ENCODE peak calls at places on chromosome 22, in four cellular contexts. One of them, this sample, is unnamed.

GRCh38 chr22:27378994-27379393 is 422.6 kb downstream of the MN1 start:
- DNase-seq in activated B cell treated with CpG ODN at 0.5 μM for 24 hours: no peak
- DNase-seq in lung: peak
- DNase-seq in RWPE1: no peak
- DNase-seq in this sample: no peak

GRCh38 chr22:23014250-23014649 is 56.1 kb upstream of the GNAZ start:
- DNase-seq in activated B cell treated with CpG ODN at 0.5 μM for 24 hours: no peak
- DNase-seq in lung: no peak
- DNase-seq in RWPE1: no peak
- DNase-seq in this sample: no peak

GRCh38 chr22:44536411-44536810 is 38.4 kb upstream of the RTL6 start:
- DNase-seq in activated B cell treated with CpG ODN at 0.5 μM for 24 hours: no peak
- DNase-seq in lung: no peak
- DNase-seq in RWPE1: no peak
- DNase-seq in this sample: no peak

GRCh38 chr22:19962909-19963806 is 21.5 kb upstream of the TXNRD2 start:
- DNase-seq in activated B cell treated with CpG ODN at 0.5 μM for 24 hours: no peak
- DNase-seq in lung: peak
- DNase-seq in RWPE1: peak
- DNase-seq in this sample: no peak

GRCh38 chr22:44759430-44760310 is 7.3 kb downstream of the ARHGAP8 start:
- DNase-seq in activated B cell treated with CpG ODN at 0.5 μM for 24 hours: no peak
- DNase-seq in lung: no peak
- DNase-seq in RWPE1: no peak
- DNase-seq in this sample: no peak

GRCh38 chr22:48779661-48780596 is 1047.7 kb downstream of the BRD1 start:
- DNase-seq in activated B cell treated with CpG ODN at 0.5 μM for 24 hours: no peak
- DNase-seq in lung: peak
- DNase-seq in RWPE1: no peak
- DNase-seq in this sample: no peak

GRCh38 chr22:46108564-46109473 is 41.5 kb upstream of the PPARA start:
- DNase-seq in activated B cell treated with CpG ODN at 0.5 μM for 24 hours: no peak
- DNase-seq in lung: no peak
- DNase-seq in RWPE1: no peak
- DNase-seq in this sample: no peak

GRCh38 chr22:23837911-23838685 is 708 bp downstream of the DERL3 start:
- DNase-seq in activated B cell treated with CpG ODN at 0.5 μM for 24 hours: no peak
- DNase-seq in lung: no peak
- DNase-seq in RWPE1: no peak
- DNase-seq in this sample: peak

GRCh38 chr22:45594123-45594941 is 77.3 kb upstream of the ATXN10 start:
- DNase-seq in activated B cell treated with CpG ODN at 0.5 μM for 24 hours: no peak
- DNase-seq in lung: no peak
- DNase-seq in RWPE1: no peak
- DNase-seq in this sample: no peak

GRCh38 chr22:45226681-45227186 is 14.0 kb downstream of the KIAA0930 start:
- DNase-seq in activated B cell treated with CpG ODN at 0.5 μM for 24 hours: no peak
- DNase-seq in lung: no peak
- DNase-seq in RWPE1: peak
- DNase-seq in this sample: no peak

GRCh38 chr22:48112687-48113521 is 1350.5 kb downstream of the TBC1D22A start:
- DNase-seq in activated B cell treated with CpG ODN at 0.5 μM for 24 hours: no peak
- DNase-seq in lung: no peak
- DNase-seq in RWPE1: no peak
- DNase-seq in this sample: no peak

GRCh38 chr22:27144345-27144744 is 487.0 kb downstream of the MIAT start:
- DNase-seq in activated B cell treated with CpG ODN at 0.5 μM for 24 hours: no peak
- DNase-seq in lung: no peak
- DNase-seq in RWPE1: no peak
- DNase-seq in this sample: no peak

GRCh38 chr22:19757140-19757984 is 3.2 kb upstream of the TBX1 start:
- DNase-seq in activated B cell treated with CpG ODN at 0.5 μM for 24 hours: no peak
- DNase-seq in lung: no peak
- DNase-seq in RWPE1: no peak
- DNase-seq in this sample: no peak

DNA sequence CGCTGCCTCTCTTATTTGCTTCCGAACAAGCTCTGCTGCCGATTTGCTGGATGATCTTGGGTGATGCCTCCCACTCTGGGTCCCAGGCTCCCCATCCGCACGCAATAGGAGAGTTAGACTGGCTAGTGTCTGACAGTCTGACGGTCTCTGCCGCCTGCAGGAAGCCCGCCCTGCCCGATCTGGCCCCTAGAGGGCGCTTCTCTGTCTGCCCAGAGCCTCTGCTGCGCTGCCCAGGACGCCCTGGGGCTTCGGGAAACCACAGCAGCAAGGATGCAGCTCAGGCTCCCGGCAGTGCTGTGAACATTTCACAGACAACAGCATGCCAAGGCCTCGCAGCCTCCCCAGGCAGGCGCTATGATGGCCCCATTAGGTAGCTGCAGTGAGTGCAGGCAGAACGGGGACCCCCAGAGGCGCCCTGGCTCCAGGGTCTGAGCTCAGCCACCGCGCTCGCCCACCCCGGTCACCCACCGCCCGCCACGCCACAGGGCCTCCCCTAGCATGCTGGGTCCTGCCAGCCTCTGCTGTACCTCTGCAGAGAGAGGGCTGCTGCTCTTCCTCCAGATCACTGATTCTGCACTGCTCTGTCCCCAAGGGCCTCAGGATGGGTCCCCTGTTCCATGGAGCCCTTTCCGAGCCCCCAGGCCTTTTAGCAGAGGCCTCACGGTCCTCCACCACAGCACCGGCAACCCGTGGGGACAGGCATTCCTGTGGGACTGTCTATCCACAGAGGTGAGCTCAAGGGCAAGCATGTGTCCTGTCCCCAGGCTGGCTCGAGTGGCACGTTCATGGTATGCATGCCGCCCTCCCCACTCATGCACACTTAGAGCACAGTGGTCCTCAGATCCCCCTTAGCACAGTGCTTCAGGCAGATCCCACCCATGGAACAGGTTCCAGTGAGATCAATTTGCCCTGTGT is 4.3 kb upstream of the BAIAP2L2 start:
- DNase-seq in activated B cell treated with CpG ODN at 0.5 μM for 24 hours: peak
- DNase-seq in lung: peak
- DNase-seq in RWPE1: peak
- DNase-seq in this sample: peak
- TF ChIP-seq CTCF in activated B cell treated with CpG ODN at 0.5 μM for 24 hours: peak
- TF ChIP-seq CTCF in lung: peak
- TF ChIP-seq CTCF in RWPE1: peak
- TF ChIP-seq CTCF in this sample: peak

GRCh38 chr22:39153220-39153860 is 860 bp upstream of the CBX7 start:
- DNase-seq in activated B cell treated with CpG ODN at 0.5 μM for 24 hours: no peak
- DNase-seq in lung: no peak
- DNase-seq in RWPE1: no peak
- DNase-seq in this sample: no peak
- TF ChIP-seq CTCF in activated B cell treated with CpG ODN at 0.5 μM for 24 hours: no peak
- TF ChIP-seq CTCF in lung: no peak
- TF ChIP-seq CTCF in RWPE1: no peak
- TF ChIP-seq CTCF in this sample: no peak

GRCh38 chr22:38073150-38074130 is 10.5 kb downstream of the SLC16A8 start:
- DNase-seq in activated B cell treated with CpG ODN at 0.5 μM for 24 hours: no peak
- DNase-seq in lung: no peak
- DNase-seq in RWPE1: no peak
- DNase-seq in this sample: no peak

GRCh38 chr22:38075105-38075825 is 8.7 kb downstream of the SLC16A8 start:
- DNase-seq in activated B cell treated with CpG ODN at 0.5 μM for 24 hours: no peak
- DNase-seq in lung: no peak
- DNase-seq in RWPE1: no peak
- DNase-seq in this sample: no peak

GRCh38 chr22:38072322-38073149 is 11.4 kb downstream of the SLC16A8 start:
- DNase-seq in activated B cell treated with CpG ODN at 0.5 μM for 24 hours: no peak
- DNase-seq in lung: no peak
- DNase-seq in RWPE1: no peak
- DNase-seq in this sample: no peak

GRCh38 chr22:38075961-38076360 is 8.0 kb downstream of the SLC16A8 start:
- DNase-seq in activated B cell treated with CpG ODN at 0.5 μM for 24 hours: no peak
- DNase-seq in lung: no peak
- DNase-seq in RWPE1: no peak
- DNase-seq in this sample: no peak

GRCh38 chr22:38074181-38075104 is 9.5 kb downstream of the SLC16A8 start:
- DNase-seq in activated B cell treated with CpG ODN at 0.5 μM for 24 hours: no peak
- DNase-seq in lung: no peak
- DNase-seq in RWPE1: no peak
- DNase-seq in this sample: no peak
- TF ChIP-seq CTCF in activated B cell treated with CpG ODN at 0.5 μM for 24 hours: no peak
- TF ChIP-seq CTCF in lung: no peak
- TF ChIP-seq CTCF in RWPE1: no peak
- TF ChIP-seq CTCF in this sample: peak

GRCh38 chr22:21736948-21737347 is 1.4 kb upstream of the YPEL1 start:
- DNase-seq in activated B cell treated with CpG ODN at 0.5 μM for 24 hours: no peak
- DNase-seq in lung: no peak
- DNase-seq in RWPE1: no peak
- DNase-seq in this sample: no peak
- TF ChIP-seq CTCF in activated B cell treated with CpG ODN at 0.5 μM for 24 hours: no peak
- TF ChIP-seq CTCF in lung: no peak
- TF ChIP-seq CTCF in RWPE1: no peak
- TF ChIP-seq CTCF in this sample: no peak

GRCh38 chr22:36368359-36368983 is 19.3 kb downstream of the MYH9 start:
- DNase-seq in activated B cell treated with CpG ODN at 0.5 μM for 24 hours: no peak
- DNase-seq in lung: no peak
- DNase-seq in RWPE1: peak
- DNase-seq in this sample: no peak
- TF ChIP-seq CTCF in activated B cell treated with CpG ODN at 0.5 μM for 24 hours: no peak
- TF ChIP-seq CTCF in lung: peak
- TF ChIP-seq CTCF in RWPE1: no peak
- TF ChIP-seq CTCF in this sample: peak

GRCh38 chr22:50456026-50456425 is 18.8 kb downstream of the SBF1 start:
- DNase-seq in activated B cell treated with CpG ODN at 0.5 μM for 24 hours: no peak
- DNase-seq in lung: no peak
- DNase-seq in RWPE1: no peak
- DNase-seq in this sample: no peak

GRCh38 chr22:50454556-50455075 is 20.2 kb downstream of the SBF1 start:
- DNase-seq in activated B cell treated with CpG ODN at 0.5 μM for 24 hours: no peak
- DNase-seq in lung: no peak
- DNase-seq in RWPE1: no peak
- DNase-seq in this sample: no peak

GRCh38 chr22:50455201-50455600 is 19.6 kb downstream of the SBF1 start:
- DNase-seq in activated B cell treated with CpG ODN at 0.5 μM for 24 hours: no peak
- DNase-seq in lung: no peak
- DNase-seq in RWPE1: no peak
- DNase-seq in this sample: no peak

GRCh38 chr22:50459016-50459415 is 15.8 kb downstream of the SBF1 start:
- DNase-seq in activated B cell treated with CpG ODN at 0.5 μM for 24 hours: no peak
- DNase-seq in lung: no peak
- DNase-seq in RWPE1: no peak
- DNase-seq in this sample: no peak

DNA sequence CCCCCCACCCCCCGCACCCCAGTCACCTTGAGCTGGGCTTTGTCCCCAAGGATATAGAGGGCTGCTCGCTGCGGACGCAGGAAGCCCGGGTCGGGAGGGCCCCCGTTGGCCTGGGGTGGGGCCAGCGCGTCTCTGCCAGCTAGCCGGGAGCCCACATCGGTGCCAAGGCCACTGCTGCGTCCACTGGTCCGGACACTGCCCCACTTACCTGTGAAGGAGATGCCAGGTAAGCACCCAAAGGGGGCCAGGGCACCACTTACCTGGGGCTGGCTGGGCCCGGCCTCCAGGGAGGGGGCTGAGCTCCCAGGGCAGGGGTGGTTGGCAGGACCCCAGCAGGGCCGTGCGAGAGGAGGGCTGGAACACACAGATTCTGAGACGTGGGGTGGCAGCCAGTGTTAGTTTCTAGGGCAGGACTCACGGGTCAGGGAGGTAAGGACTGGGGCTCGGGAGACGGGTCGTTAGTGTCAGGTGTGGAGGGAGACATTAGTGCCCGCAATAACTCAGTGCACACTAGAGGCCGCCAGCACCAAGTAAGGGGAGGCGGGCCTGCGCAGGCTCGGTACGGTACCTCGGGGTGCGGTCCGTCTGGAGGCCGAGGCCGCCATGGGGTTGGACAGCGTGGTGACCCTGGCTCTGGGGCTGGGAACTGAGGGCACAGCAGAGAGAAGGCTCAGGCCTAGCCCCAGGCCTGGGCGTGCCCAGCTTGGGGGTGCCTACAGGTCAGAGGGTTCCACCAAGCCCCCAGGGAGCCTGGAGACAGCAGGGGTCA is 18.2 kb downstream of the SBF1 start:
- DNase-seq in activated B cell treated with CpG ODN at 0.5 μM for 24 hours: no peak
- DNase-seq in lung: no peak
- DNase-seq in RWPE1: no peak
- DNase-seq in this sample: no peak
- TF ChIP-seq CTCF in activated B cell treated with CpG ODN at 0.5 μM for 24 hours: no peak
- TF ChIP-seq CTCF in lung: no peak
- TF ChIP-seq CTCF in RWPE1: peak
- TF ChIP-seq CTCF in this sample: peak

GRCh38 chr22:42258126-42258525 is 12.3 kb downstream of the TCF20 start:
- DNase-seq in activated B cell treated with CpG ODN at 0.5 μM for 24 hours: no peak
- DNase-seq in lung: no peak
- DNase-seq in RWPE1: no peak
- DNase-seq in this sample: no peak
- TF ChIP-seq CTCF in activated B cell treated with CpG ODN at 0.5 μM for 24 hours: no peak
- TF ChIP-seq CTCF in lung: no peak
- TF ChIP-seq CTCF in RWPE1: no peak
- TF ChIP-seq CTCF in this sample: no peak

This sample was measured in neural crest cell.